ENCODE peak calls at places on chromosomes 7 and 10, in six cellular contexts. V is Karpas-422, U is keratinocyte, Q is lower lobe of right lung, O is fibroblast of lung, K is upper lobe of right lung. G is an unnamed sample.

GRCh38 chr7:93185303-93186027 is 37.3 kb upstream of the SAMD9L start:
- DNase-seq in V (no peak), U (peak; percentile 1), Q (no peak), O (no peak), K (no peak), G (no peak)

GRCh38 chr10:75099952-75100763 is 11.3 kb upstream of the SAMD8 start:
- DNase-seq in V (peak; percentile 89), U (no peak), Q (peak; percentile 86), O (peak; percentile 64), K (peak; percentile 90), G (peak; percentile 74)

GRCh38 chr7:152909683-152910544 is 150.4 kb downstream of the ACTR3B start:
- DNase-seq in V (no peak), U (no peak), Q (no peak), O (no peak), K (no peak), G (no peak)

GRCh38 chr7:114660007-114660406 is 245.4 kb downstream of the FOXP2 start:
- DNase-seq in V (no peak), U (no peak), Q (no peak), O (no peak), K (no peak), G (no peak)

GRCh38 chr7:157021071-157021891 is 10.8 kb upstream of the MNX1 start:
- DNase-seq in V (no peak), U (no peak), Q (no peak), O (no peak), K (peak; percentile 48), G (no peak)

GRCh38 chr7:129728875-129729467 is 117.5 kb downstream of the NRF1 start:
- DNase-seq in V (no peak), U (no peak), Q (no peak), O (no peak), K (no peak), G (no peak)

GRCh38 chr7:149161241-149161848 is 14.1 kb downstream of the ZNF398 start:
- DNase-seq in V (no peak), U (no peak), Q (no peak), O (no peak), K (no peak), G (no peak)

GRCh38 chr7:44073664-44074348 is 8.4 kb upstream of the PGAM2 start:
- DNase-seq in V (peak; percentile 77), U (peak; percentile 72), Q (peak; percentile 91), O (no peak), K (peak; percentile 87), G (peak; percentile 57)

GRCh38 chr10:119103687-119104652 is at the start of gene DENND10:
- DNase-seq in V (peak; percentile 90), U (no peak), Q (peak; percentile 87), O (peak; percentile 83), K (peak; percentile 90), G (peak; percentile 92)

GRCh38 chr7:124686543-124687161 is 78.9 kb downstream of the GPR37 start:
- DNase-seq in V (no peak), U (no peak), Q (no peak), O (no peak), K (no peak), G (no peak)

GRCh38 chr10:8044908-8045727 is 9.4 kb upstream of the GATA3 start:
- DNase-seq in V (no peak), U (no peak), Q (no peak), O (no peak), K (no peak), G (no peak)

GRCh38 chr10:35641430-35642015 is 573 bp downstream of the FZD8 start:
- DNase-seq in V (no peak), U (no peak), Q (no peak), O (peak; percentile 30), K (no peak), G (no peak)

GRCh38 chr10:66917104-66917503 is 8.7 kb upstream of the LRRTM3 start:
- DNase-seq in V (no peak), U (no peak), Q (no peak), O (no peak), K (no peak), G (no peak)

GRCh38 chr10:34121125-34121973 is 693.7 kb downstream of the PARD3 start:
- DNase-seq in V (no peak), U (no peak), Q (no peak), O (no peak), K (no peak), G (no peak)

GRCh38 chr7:95608344-95609173 is 12.2 kb upstream of the PDK4 start:
- DNase-seq in V (no peak), U (no peak), Q (peak; percentile 94), O (peak; percentile 100), K (peak; percentile 93), G (peak; percentile 9)

GRCh38 chr7:50226139-50226538 is 78.4 kb upstream of the IKZF1 start:
- DNase-seq in V (no peak), U (no peak), Q (no peak), O (no peak), K (no peak), G (no peak)

GRCh38 chr7:88115258-88116195 is 104.3 kb downstream of the SRI start:
- DNase-seq in V (no peak), U (no peak), Q (no peak), O (peak; percentile 4), K (no peak), G (no peak)

GRCh38 chr10:98259606-98260319 is 8.2 kb downstream of the LOXL4 start:
- DNase-seq in V (no peak), U (no peak), Q (no peak), O (peak; percentile 24), K (no peak), G (no peak)

GRCh38 chr10:124518366-124518765 is 56.7 kb downstream of the LHPP start:
- DNase-seq in V (no peak), U (no peak), Q (peak; percentile 28), O (no peak), K (no peak), G (no peak)

GRCh38 chr10:71623098-71623985 is 96.2 kb downstream of the C10orf105 start:
- DNase-seq in V (peak; percentile 61), U (no peak), Q (no peak), O (peak; percentile 33), K (no peak), G (no peak)

GRCh38 chr7:112080974-112081373 is 125.2 kb downstream of the DOCK4 start:
- DNase-seq in V (peak; percentile 60), U (no peak), Q (no peak), O (peak; percentile 35), K (no peak), G (no peak)

GRCh38 chr7:126203185-126203584 is 1049.6 kb downstream of the GRM8 start:
- DNase-seq in V (no peak), U (no peak), Q (no peak), O (no peak), K (no peak), G (no peak)

GRCh38 chr7:130961128-130961601 is 227.2 kb upstream of the KLF14 start:
- DNase-seq in V (peak; percentile 92), U (no peak), Q (no peak), O (peak; percentile 54), K (no peak), G (no peak)

GRCh38 chr7:152899482-152900166 is 140.1 kb downstream of the ACTR3B start:
- DNase-seq in V (no peak), U (no peak), Q (peak; percentile 76), O (peak; percentile 55), K (peak; percentile 81), G (no peak)

GRCh38 chr10:60937784-60938654 is 6.0 kb downstream of the RHOBTB1 start:
- DNase-seq in V (no peak), U (no peak), Q (no peak), O (peak; percentile 58), K (no peak), G (no peak)

GRCh38 chr7:120226188-120226587 is 46.8 kb upstream of the KCND2 start:
- DNase-seq in V (no peak), U (no peak), Q (no peak), O (no peak), K (no peak), G (no peak)

GRCh38 chr7:2863461-2864066 is 19.5 kb upstream of the GNA12 start:
- DNase-seq in V (no peak), U (peak; percentile 65), Q (peak; percentile 81), O (peak; percentile 97), K (peak; percentile 87), G (no peak)

GRCh38 chr7:10972174-10972573 is 1.5 kb upstream of the PHF14 start:
- DNase-seq in V (no peak), U (no peak), Q (no peak), O (no peak), K (no peak), G (no peak)

GRCh38 chr10:126702181-126702580 is 31.7 kb upstream of the C10orf90 start:
- DNase-seq in V (no peak), U (no peak), Q (no peak), O (peak; percentile 6), K (no peak), G (no peak)

GRCh38 chr10:79422178-79422892 is 23.1 kb downstream of the ZCCHC24 start:
- DNase-seq in V (no peak), U (no peak), Q (peak; percentile 44), O (peak; percentile 97), K (no peak), G (no peak)

GRCh38 chr7:143487566-143487965 is 9.9 kb downstream of the TAS2R41 start:
- DNase-seq in V (no peak), U (no peak), Q (peak; percentile 55), O (peak; percentile 78), K (peak; percentile 67), G (no peak)

GRCh38 chr7:69412331-69413146 is 185.7 kb upstream of the AUTS2 start:
- DNase-seq in V (peak; percentile 60), U (no peak), Q (no peak), O (no peak), K (no peak), G (peak; percentile 17)

GRCh38 chr7:68547794-68548193 is 1050.5 kb upstream of the AUTS2 start:
- DNase-seq in V (no peak), U (no peak), Q (no peak), O (no peak), K (no peak), G (no peak)

GRCh38 chr7:150914196-150914595 is 61.9 kb downstream of the AOC1 start:
- DNase-seq in V (no peak), U (no peak), Q (no peak), O (no peak), K (no peak), G (no peak)
- H3K27ac ChIP-seq in V (no peak overlapping the region), U (no peak overlapping the region), Q (no peak overlapping the region), O (no peak overlapping the region), K (no peak overlapping the region), G (no peak overlapping the region)

GRCh38 chr10:58239561-58240169 is 28.0 kb downstream of the IPMK start:
- DNase-seq in V (no peak), U (no peak), Q (no peak), O (no peak), K (no peak), G (no peak)
- H3K27ac ChIP-seq in V (no peak overlapping the region), U (peak overlapping the region; percentile 66), Q (no peak overlapping the region), O (no peak overlapping the region), K (no peak overlapping the region), G (no peak overlapping the region)

GRCh38 chr10:89347706-89348457 is 20.1 kb downstream of the IFIT3 start:
- DNase-seq in V (no peak), U (no peak), Q (no peak), O (no peak), K (no peak), G (no peak)
- H3K27ac ChIP-seq in V (no peak overlapping the region), U (no peak overlapping the region), Q (peak overlapping the region; percentile 9), O (no peak overlapping the region), K (peak overlapping the region; percentile 26), G (no peak overlapping the region)

DNA sequence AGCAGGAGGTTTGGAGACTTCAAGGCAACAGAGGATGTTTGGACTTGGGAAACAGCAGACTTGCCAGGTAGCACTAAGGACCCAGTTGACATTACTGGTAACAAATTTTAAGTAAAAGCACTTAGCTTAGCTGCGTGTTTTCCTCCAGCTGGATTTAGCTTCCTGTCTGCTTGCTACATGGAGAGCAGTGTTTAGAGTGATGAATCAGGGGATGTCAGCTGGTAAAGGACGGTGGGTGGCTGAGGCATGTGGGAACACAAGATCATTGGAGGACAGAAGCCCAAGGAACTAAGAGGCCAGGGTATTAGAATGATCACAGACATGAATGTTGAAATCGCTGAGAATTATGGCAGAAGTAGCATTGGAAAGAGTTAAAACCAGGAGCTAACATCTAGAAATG is 34.2 kb downstream of the CALD1 start:
- DNase-seq in V (no peak), U (no peak), Q (no peak), O (peak; percentile 71), K (no peak), G (no peak)
- H3K27ac ChIP-seq in V (no peak overlapping the region), U (no peak overlapping the region), Q (peak overlapping the region; percentile 8), O (peak overlapping the region; percentile 1), K (peak overlapping the region; percentile 45), G (no peak overlapping the region)

G was measured in substantia nigra.